ENCODE peak calls at places on chromosomes 12 and 14, in five cellular contexts. N is sigmoid colon, Y is ascending aorta, Q is BJ, D is esophagus muscularis mucosa. G is an unnamed sample.

GRCh38 chr14:56650075-56650474 is 70.5 kb downstream of the TMEM260 start:
- DNase-seq in N (no peak), Y (no peak), Q (no peak), D (no peak), G (no peak)

GRCh38 chr12:94603434-94604068 is 46.8 kb downstream of the TMCC3 start:
- DNase-seq in N (no peak), Y (no peak), Q (no peak), D (no peak), G (peak)

GRCh38 chr14:64807588-64807987 is 72.1 kb downstream of the SPTB start:
- DNase-seq in N (no peak), Y (no peak), Q (no peak), D (no peak), G (no peak)

GRCh38 chr14:70018246-70018645 is 139.0 kb downstream of the SMOC1 start:
- DNase-seq in N (no peak), Y (no peak), Q (no peak), D (no peak), G (no peak)

GRCh38 chr12:77031745-77032144 is 33.6 kb downstream of the E2F7 start:
- DNase-seq in N (no peak), Y (no peak), Q (no peak), D (no peak), G (no peak)

GRCh38 chr12:93778306-93778705 is 101.1 kb downstream of the CRADD start:
- DNase-seq in N (peak), Y (peak), Q (peak), D (no peak), G (no peak)

GRCh38 chr14:90642239-90642717 is 174.0 kb downstream of the TTC7B start:
- DNase-seq in N (no peak), Y (no peak), Q (no peak), D (no peak), G (no peak)

GRCh38 chr14:81618695-81619094 is 85.0 kb upstream of the SEL1L start:
- DNase-seq in N (no peak), Y (no peak), Q (no peak), D (no peak), G (no peak)

GRCh38 chr12:43937947-43938346 is 102.1 kb downstream of the TMEM117 start:
- DNase-seq in N (no peak), Y (no peak), Q (no peak), D (no peak), G (no peak)

GRCh38 chr12:25311501-25311900 is 60.8 kb upstream of the KRAS start:
- DNase-seq in N (no peak), Y (no peak), Q (no peak), D (no peak), G (no peak)

GRCh38 chr14:104190396-104191000 is 52.1 kb downstream of the KIF26A start:
- DNase-seq in N (no peak), Y (no peak), Q (no peak), D (no peak), G (no peak)

GRCh38 chr12:117837737-117838050 is 131.1 kb downstream of the KSR2 start:
- DNase-seq in N (no peak), Y (no peak), Q (no peak), D (no peak), G (no peak)

GRCh38 chr12:3747976-3748619 is 4.8 kb downstream of the CRACR2A start:
- DNase-seq in N (no peak), Y (no peak), Q (no peak), D (peak), G (no peak)

GRCh38 chr14:106436310-106436905 is 910.0 kb downstream of the TMEM121 start:
- DNase-seq in N (no peak), Y (no peak), Q (no peak), D (no peak), G (no peak)

GRCh38 chr12:28222081-28222700 is 31.9 kb downstream of the CCDC91 start:
- DNase-seq in N (no peak), Y (no peak), Q (no peak), D (no peak), G (no peak)

GRCh38 chr14:22391908-22392307 is 197.1 kb downstream of the DAD1 start:
- DNase-seq in N (peak), Y (peak), Q (no peak), D (no peak), G (peak)

GRCh38 chr14:64720190-64720589 is 16.0 kb downstream of the PLEKHG3 start:
- DNase-seq in N (peak), Y (peak), Q (no peak), D (no peak), G (no peak)

GRCh38 chr12:112458751-112459150 is 40.0 kb downstream of the PTPN11 start:
- DNase-seq in N (no peak), Y (no peak), Q (no peak), D (no peak), G (no peak)

GRCh38 chr12:107400686-107401447 is 284.7 kb upstream of the PWP1 start:
- DNase-seq in N (no peak), Y (no peak), Q (no peak), D (no peak), G (no peak)

GRCh38 chr12:124506832-124507153 is 60.6 kb downstream of the NCOR2 start:
- DNase-seq in N (no peak), Y (no peak), Q (no peak), D (no peak), G (no peak)

GRCh38 chr14:101965145-101965531 is 765 bp downstream of the DYNC1H1 start:
- DNase-seq in N (peak), Y (peak), Q (no peak), D (peak), G (peak)

GRCh38 chr12:4448376-4448775 is 2.8 kb upstream of the FGF6 start:
- DNase-seq in N (no peak), Y (no peak), Q (no peak), D (no peak), G (no peak)

GRCh38 chr12:42094277-42094676 is 50.4 kb downstream of the GXYLT1 start:
- DNase-seq in N (no peak), Y (no peak), Q (no peak), D (no peak), G (no peak)

GRCh38 chr14:89983375-89983774 is 27.6 kb downstream of the TDP1 start:
- DNase-seq in N (no peak), Y (no peak), Q (no peak), D (no peak), G (no peak)

GRCh38 chr12:28998662-28999120 is 150.4 kb upstream of the FAR2 start:
- DNase-seq in N (no peak), Y (no peak), Q (peak), D (no peak), G (peak)

GRCh38 chr14:24693941-24694507 is 60.0 kb upstream of the GZMB start:
- DNase-seq in N (no peak), Y (no peak), Q (no peak), D (peak), G (no peak)

GRCh38 chr14:24692382-24693352 is 58.7 kb upstream of the GZMB start:
- DNase-seq in N (no peak), Y (no peak), Q (no peak), D (peak), G (no peak)

GRCh38 chr14:24688030-24688658 is 54.2 kb upstream of the GZMB start:
- DNase-seq in N (no peak), Y (no peak), Q (no peak), D (peak), G (no peak)

GRCh38 chr14:24693353-24693737 is 59.4 kb upstream of the GZMB start:
- DNase-seq in N (no peak), Y (no peak), Q (no peak), D (peak), G (no peak)

DNA sequence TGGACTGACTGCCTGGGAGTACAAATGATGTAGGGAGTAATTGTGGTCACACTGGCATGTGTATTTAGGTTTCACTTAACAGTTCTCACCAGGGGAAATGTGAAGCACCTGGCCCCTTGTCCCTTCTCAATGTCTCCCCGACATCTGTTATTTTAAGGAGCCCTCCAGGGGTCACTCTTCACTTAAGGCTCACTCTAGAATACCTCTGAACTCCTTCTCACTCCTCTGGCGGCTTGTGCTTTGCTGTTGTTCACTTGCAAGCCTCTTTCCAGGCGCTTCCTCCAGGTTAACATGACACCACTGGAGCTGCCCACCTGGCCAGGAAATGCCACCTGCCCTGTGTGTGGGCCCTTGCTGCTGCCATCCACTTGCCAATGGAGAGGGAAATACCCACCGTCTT is 56.5 kb upstream of the GZMB start:
- DNase-seq in N (no peak), Y (no peak), Q (no peak), D (peak), G (no peak)
- TF ChIP-seq CTCF in N (no peak), Y (no peak), Q (no peak), D (no peak), G (no peak)

DNA sequence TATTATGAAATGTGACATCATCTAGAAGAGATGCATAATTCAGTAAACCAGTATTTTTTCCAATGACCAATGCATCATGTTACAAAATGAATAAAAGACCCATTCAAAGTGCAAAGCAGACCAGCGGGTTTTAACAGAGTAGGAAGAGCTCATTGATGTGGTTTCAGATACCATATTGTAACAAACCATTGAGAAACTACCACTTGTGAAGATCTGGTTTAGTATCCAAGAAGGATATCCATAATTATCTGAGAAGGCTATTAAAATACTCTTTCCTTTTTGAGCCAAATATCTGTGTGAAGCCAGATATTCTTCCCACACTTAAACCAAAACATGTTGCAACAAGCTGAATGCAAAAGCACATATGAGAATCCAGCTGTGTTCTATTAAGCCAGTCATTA is 47.7 kb downstream of the MVK start:
- DNase-seq in N (no peak), Y (no peak), Q (peak), D (no peak), G (no peak)
- TF ChIP-seq CTCF in N (no peak), Y (no peak), Q (no peak), D (no peak), G (no peak)

GRCh38 chr12:66164349-66164821 is 5.4 kb downstream of the TMBIM4 start:
- DNase-seq in N (no peak), Y (no peak), Q (no peak), D (no peak), G (no peak)
- TF ChIP-seq CTCF in N (no peak), Y (no peak), Q (no peak), D (no peak), G (no peak)

GRCh38 chr14:68670344-68670725 is 122.5 kb downstream of the ZFP36L1 start:
- DNase-seq in N (peak), Y (no peak), Q (no peak), D (no peak), G (no peak)

GRCh38 chr14:68671899-68672298 is 121.0 kb downstream of the ZFP36L1 start:
- DNase-seq in N (peak), Y (no peak), Q (no peak), D (no peak), G (no peak)

GRCh38 chr14:68673464-68673863 is 119.4 kb downstream of the ZFP36L1 start:
- DNase-seq in N (no peak), Y (no peak), Q (no peak), D (no peak), G (no peak)

GRCh38 chr14:68674538-68675232 is 118.2 kb downstream of the ZFP36L1 start:
- DNase-seq in N (peak), Y (no peak), Q (no peak), D (no peak), G (no peak)

GRCh38 chr14:68672609-68673285 is 120.1 kb downstream of the ZFP36L1 start:
- DNase-seq in N (peak), Y (no peak), Q (no peak), D (no peak), G (no peak)
- TF ChIP-seq CTCF in N (peak), Y (no peak), Q (no peak), D (no peak), G (no peak)

GRCh38 chr12:56804169-56804568 is 41.0 kb downstream of the HSD17B6 start:
- DNase-seq in N (no peak), Y (no peak), Q (no peak), D (no peak), G (no peak)

GRCh38 chr12:56803750-56804149 is 40.6 kb downstream of the HSD17B6 start:
- DNase-seq in N (peak), Y (peak), Q (no peak), D (no peak), G (no peak)

GRCh38 chr12:56804684-56805083 is 41.6 kb downstream of the HSD17B6 start:
- DNase-seq in N (no peak), Y (no peak), Q (no peak), D (no peak), G (no peak)

GRCh38 chr12:56800221-56800620 is 37.1 kb downstream of the HSD17B6 start:
- DNase-seq in N (no peak), Y (no peak), Q (no peak), D (no peak), G (no peak)

GRCh38 chr12:56801661-56802622 is 38.8 kb downstream of the HSD17B6 start:
- DNase-seq in N (no peak), Y (no peak), Q (no peak), D (no peak), G (no peak)
- TF ChIP-seq CTCF in N (no peak), Y (no peak), Q (no peak), D (no peak), G (no peak)

DNA sequence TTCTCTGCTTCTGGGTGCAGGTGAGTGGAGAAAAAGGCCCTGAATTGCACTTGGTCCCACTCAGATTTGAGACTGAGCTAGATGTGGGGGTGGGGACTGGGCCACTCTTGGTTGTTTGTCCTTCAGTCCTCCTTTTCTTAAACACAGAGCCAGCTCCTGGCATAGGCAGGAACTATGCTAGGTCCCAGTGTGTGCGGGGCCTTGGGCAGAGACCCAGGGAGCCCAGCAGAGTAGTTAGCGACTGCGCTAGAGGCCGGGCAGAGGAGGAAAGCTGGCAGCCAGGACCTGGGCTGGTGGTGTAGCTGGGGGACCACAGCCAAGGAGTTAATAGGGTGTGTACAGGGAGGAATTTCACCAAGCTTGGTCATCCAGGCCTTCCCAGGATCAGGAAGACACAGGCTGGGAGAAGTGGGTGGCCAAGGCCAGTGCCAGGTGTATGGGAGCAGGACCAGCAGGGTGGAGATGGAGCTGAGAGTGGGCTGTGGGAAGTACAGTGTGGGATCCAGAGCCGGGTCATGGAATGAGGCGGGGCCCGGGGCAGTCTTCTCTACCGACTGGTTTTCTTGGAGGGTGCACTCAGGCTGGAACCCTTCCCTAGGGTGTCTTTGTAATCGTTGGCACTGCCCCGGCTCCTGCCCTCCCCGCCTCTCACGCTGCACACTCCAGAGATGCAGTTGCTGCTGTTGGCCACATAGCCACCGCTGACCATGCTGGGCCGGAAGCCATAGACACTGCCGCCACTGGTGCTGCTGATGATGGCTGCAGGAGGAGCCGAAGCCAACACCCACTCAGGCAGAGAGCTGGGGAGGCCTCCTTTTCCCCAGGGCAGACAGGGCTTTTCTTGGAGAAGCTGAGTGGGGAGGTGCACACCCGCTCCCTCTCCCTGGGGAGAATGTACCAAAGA is 8.7 kb downstream of the KRT71 start:
- DNase-seq in N (no peak), Y (no peak), Q (no peak), D (no peak), G (no peak)
- TF ChIP-seq CTCF in N (no peak), Y (no peak), Q (no peak), D (no peak), G (no peak)

GRCh38 chr12:114738460-114739184 is 54.6 kb upstream of the TBX3 start:
- DNase-seq in N (no peak), Y (no peak), Q (no peak), D (no peak), G (no peak)
- TF ChIP-seq CTCF in N (no peak), Y (no peak), Q (no peak), D (no peak), G (no peak)

G was measured in endothelial cell.